ENCODE peak calls at places on chromosomes 6 and 20, in ten cellular contexts. B is Caki2, R is MCF 10A, O is activated T-cell treated with anti-CD3 and anti-CD28 coated beads for 1 hour, Y is Right ventricle myocardium superior, D is H7, Z is NCI-H2081, G is SHP77 treated with DMSO at 0.1 percent for 48 hours, F is HEK293T, J is stomach. L is an unnamed sample.

GRCh38 chr6:36692220-36692619 is 5.4 kb upstream of the RAB44 start:
- DNase-seq in B (no peak), R (no peak), O (no peak), Y (no peak), D (no peak), Z (no peak), G (no peak), F (no peak), J (peak; percentile 26), L (peak; percentile 27)

GRCh38 chr6:71745525-71745924 is 140.8 kb upstream of the RIMS1 start:
- DNase-seq in B (no peak), R (no peak), O (no peak), Y (no peak), D (peak; percentile 3), Z (no peak), G (no peak), F (no peak), J (no peak), L (no peak)

GRCh38 chr6:80321011-80321410 is 214.5 kb downstream of the BCKDHB start:
- DNase-seq in B (no peak), R (no peak), O (no peak), Y (no peak), D (no peak), Z (no peak), G (no peak), F (no peak), J (no peak), L (no peak)

GRCh38 chr6:54981647-54982046 is 135.1 kb downstream of the FAM83B start:
- DNase-seq in B (no peak), R (no peak), O (no peak), Y (no peak), D (no peak), Z (no peak), G (no peak), F (no peak), J (no peak), L (no peak)

GRCh38 chr6:116595247-116595646 is 21.0 kb upstream of the RSPH4A start:
- DNase-seq in B (no peak), R (no peak), O (no peak), Y (no peak), D (no peak), Z (no peak), G (no peak), F (no peak), J (no peak), L (no peak)

GRCh38 chr6:71299541-71300470 is 11.2 kb downstream of the OGFRL1 start:
- DNase-seq in B (no peak), R (peak; percentile 26), O (no peak), Y (no peak), D (no peak), Z (no peak), G (no peak), F (no peak), J (no peak), L (no peak)

GRCh38 chr6:2739335-2739734 is 11.4 kb downstream of the MYLK4 start:
- DNase-seq in B (peak; percentile 35), R (peak; percentile 23), O (no peak), Y (no peak), D (no peak), Z (no peak), G (no peak), F (no peak), J (no peak), L (no peak)

GRCh38 chr20:33915726-33916331 is 77.9 kb upstream of the RALY start:
- DNase-seq in B (no peak), R (peak; percentile 47), O (peak; percentile 47), Y (peak; percentile 64), D (peak; percentile 87), Z (no peak), G (no peak), F (peak; percentile 76), J (peak; percentile 52), L (no peak)

GRCh38 chr20:36491901-36492617 is 49.3 kb upstream of the MYL9 start:
- DNase-seq in B (no peak), R (peak; percentile 47), O (peak; percentile 45), Y (no peak), D (no peak), Z (no peak), G (no peak), F (no peak), J (no peak), L (no peak)

GRCh38 chr6:122806290-122806689 is 17.2 kb downstream of the SMPDL3A start:
- DNase-seq in B (no peak), R (no peak), O (no peak), Y (no peak), D (no peak), Z (no peak), G (no peak), F (no peak), J (no peak), L (no peak)

GRCh38 chr6:71419954-71420692 is 131.5 kb downstream of the OGFRL1 start:
- DNase-seq in B (no peak), R (peak; percentile 32), O (no peak), Y (peak; percentile 74), D (peak; percentile 65), Z (no peak), G (no peak), F (no peak), J (peak; percentile 61), L (no peak)

GRCh38 chr6:25192562-25192961 is 86.6 kb upstream of the CARMIL1 start:
- DNase-seq in B (no peak), R (peak; percentile 52), O (no peak), Y (no peak), D (no peak), Z (no peak), G (no peak), F (no peak), J (no peak), L (no peak)

GRCh38 chr6:19838442-19839236 is 1.5 kb downstream of the ID4 start:
- DNase-seq in B (peak; percentile 87), R (peak; percentile 23), O (no peak), Y (no peak), D (peak; percentile 72), Z (peak; percentile 68), G (peak; percentile 43), F (peak; percentile 34), J (peak; percentile 74), L (no peak)

GRCh38 chr6:158125271-158125670 is 42.8 kb downstream of the SERAC1 start:
- DNase-seq in B (no peak), R (no peak), O (no peak), Y (no peak), D (no peak), Z (no peak), G (no peak), F (no peak), J (no peak), L (no peak)

GRCh38 chr6:88165877-88166492 is at the start of gene CNR1:
- DNase-seq in B (peak; percentile 73), R (no peak), O (no peak), Y (peak; percentile 63), D (peak; percentile 76), Z (peak; percentile 38), G (no peak), F (peak; percentile 48), J (peak; percentile 52), L (no peak)

GRCh38 chr6:30591008-30591407 is 19.8 kb downstream of the ABCF1 start:
- DNase-seq in B (peak; percentile 23), R (no peak), O (no peak), Y (no peak), D (no peak), Z (no peak), G (no peak), F (no peak), J (no peak), L (no peak)

GRCh38 chr6:119497988-119498727 is 148.6 kb upstream of the MAN1A1 start:
- DNase-seq in B (no peak), R (no peak), O (no peak), Y (no peak), D (no peak), Z (no peak), G (no peak), F (no peak), J (no peak), L (no peak)

GRCh38 chr20:36700438-36700837 is 45.5 kb downstream of the NDRG3 start:
- DNase-seq in B (no peak), R (no peak), O (no peak), Y (no peak), D (peak; percentile 34), Z (no peak), G (no peak), F (no peak), J (no peak), L (no peak)

GRCh38 chr20:36569847-36570429 is 3.5 kb upstream of the TGIF2 start:
- DNase-seq in B (no peak), R (peak; percentile 28), O (no peak), Y (no peak), D (no peak), Z (no peak), G (no peak), F (peak; percentile 11), J (no peak), L (no peak)

GRCh38 chr6:134678436-134678889 is 271.4 kb downstream of the ALDH8A1 start:
- DNase-seq in B (peak; percentile 88), R (peak; percentile 90), O (no peak), Y (peak; percentile 68), D (no peak), Z (peak; percentile 37), G (peak; percentile 48), F (no peak), J (peak; percentile 94), L (no peak)

GRCh38 chr6:4820704-4821276 is 44.6 kb downstream of the CDYL start:
- DNase-seq in B (no peak), R (peak; percentile 31), O (no peak), Y (no peak), D (no peak), Z (no peak), G (no peak), F (no peak), J (no peak), L (no peak)

GRCh38 chr20:51404297-51405060 is 138.0 kb downstream of the NFATC2 start:
- DNase-seq in B (no peak), R (no peak), O (peak; percentile 62), Y (no peak), D (no peak), Z (no peak), G (no peak), F (no peak), J (peak; percentile 55), L (peak; percentile 29)

GRCh38 chr6:106477158-106477557 is 116.6 kb downstream of the CRYBG1 start:
- DNase-seq in B (no peak), R (no peak), O (no peak), Y (no peak), D (no peak), Z (no peak), G (no peak), F (no peak), J (no peak), L (no peak)

GRCh38 chr6:1858865-1859264 is 249.2 kb downstream of the FOXC1 start:
- DNase-seq in B (no peak), R (no peak), O (no peak), Y (no peak), D (no peak), Z (no peak), G (no peak), F (no peak), J (no peak), L (no peak)

GRCh38 chr6:167590193-167590592 is 236.5 kb upstream of the AFDN start:
- DNase-seq in B (no peak), R (no peak), O (no peak), Y (no peak), D (no peak), Z (no peak), G (no peak), F (no peak), J (no peak), L (no peak)

GRCh38 chr6:143745160-143746133 is 67.7 kb downstream of the PHACTR2 start:
- DNase-seq in B (peak; percentile 51), R (peak; percentile 9), O (no peak), Y (no peak), D (no peak), Z (peak; percentile 20), G (peak; percentile 49), F (peak; percentile 49), J (peak; percentile 57), L (no peak)

GRCh38 chr20:42634096-42634495 is 555.6 kb downstream of the PTPRT start:
- DNase-seq in B (no peak), R (no peak), O (no peak), Y (no peak), D (no peak), Z (no peak), G (no peak), F (no peak), J (no peak), L (no peak)

GRCh38 chr20:3606021-3606420 is 57.2 kb downstream of the GFRA4 start:
- DNase-seq in B (no peak), R (no peak), O (no peak), Y (no peak), D (no peak), Z (no peak), G (no peak), F (no peak), J (no peak), L (no peak)